ENCODE peak calls at places on chromosomes 7 and 10, in six cellular contexts. C, T, R, Z, D and O are unnamed samples.

GRCh38 chr7:81583882-81584533 is 185.8 kb downstream of the HGF start:
- DNase-seq in T (no peak), D (no peak), R (no peak), Z (no peak), C (no peak), O (no peak)

GRCh38 chr10:31274310-31274709 is 44.7 kb upstream of the ZEB1 start:
- DNase-seq in D (no peak), Z (no peak), R (no peak), T (no peak), C (no peak), O (no peak)

GRCh38 chr10:131702521-131703356 is 198.1 kb upstream of the PPP2R2D start:
- DNase-seq in R (no peak), C (peak; percentile 36), D (peak; percentile 24), Z (peak; percentile 2), T (no peak), O (no peak)

GRCh38 chr10:79376078-79376628 is 28.9 kb downstream of the PPIF start:
- DNase-seq in D (peak; percentile 14), C (no peak), R (no peak), Z (no peak), T (no peak), O (no peak)

GRCh38 chr10:74334221-74334620 is 183.2 kb downstream of the ADK start:
- DNase-seq in D (no peak), R (no peak), C (no peak), T (no peak), Z (no peak), O (no peak)

GRCh38 chr7:133197972-133198544 is 54.8 kb upstream of the EXOC4 start:
- DNase-seq in C (no peak), Z (no peak), R (no peak), D (no peak), T (no peak), O (no peak)

GRCh38 chr7:42856605-42856987 is 55.3 kb downstream of the C7orf25 start:
- DNase-seq in T (no peak), Z (no peak), R (no peak), D (no peak), C (no peak), O (no peak)

GRCh38 chr10:29408847-29409240 is 120.0 kb downstream of the LYZL1 start:
- DNase-seq in C (no peak), Z (no peak), R (no peak), D (no peak), T (no peak), O (no peak)

GRCh38 chr10:116891208-116891607 is 41.9 kb downstream of the ENO4 start:
- DNase-seq in R (no peak), T (peak; percentile 60), D (no peak), C (no peak), Z (peak; percentile 32), O (peak; percentile 65)

GRCh38 chr7:142863891-142864685 is 9.2 kb downstream of the EPHB6 start:
- DNase-seq in T (no peak), C (no peak), Z (no peak), D (no peak), R (no peak), O (no peak)

GRCh38 chr7:8638076-8638475 is 204.7 kb downstream of the NXPH1 start:
- DNase-seq in R (no peak), T (no peak), Z (no peak), D (no peak), C (no peak), O (no peak)

GRCh38 chr10:80413152-80413996 is 5.0 kb downstream of the PRXL2A start:
- DNase-seq in Z (no peak), C (no peak), R (no peak), T (no peak), D (no peak), O (peak; percentile 48)

GRCh38 chr7:129958643-129959479 is 6.1 kb upstream of the UBE2H start:
- DNase-seq in C (peak; percentile 85), D (no peak), T (peak; percentile 25), R (no peak), Z (no peak), O (peak; percentile 56)

GRCh38 chr7:69564454-69565417 is 33.5 kb upstream of the AUTS2 start:
- DNase-seq in R (no peak), Z (peak; percentile 19), D (peak; percentile 13), C (no peak), T (no peak), O (no peak)

GRCh38 chr7:24381919-24382505 is 98.0 kb downstream of the NPY start:
- DNase-seq in D (no peak), T (no peak), Z (no peak), R (no peak), C (no peak), O (peak; percentile 3)

GRCh38 chr7:35878356-35878755 is 77.5 kb downstream of the SEPTIN7 start:
- DNase-seq in T (no peak), D (no peak), R (no peak), C (no peak), Z (no peak), O (peak; percentile 7)

GRCh38 chr10:26438534-26439269 is 561 bp downstream of the APBB1IP start:
- DNase-seq in D (peak; percentile 42), T (peak; percentile 34), C (no peak), R (peak; percentile 68), Z (no peak), O (no peak)

GRCh38 chr10:15742831-15743230 is 23.1 kb upstream of the ITGA8 start:
- DNase-seq in T (no peak), D (no peak), Z (no peak), C (no peak), R (no peak), O (no peak)

GRCh38 chr10:15742102-15742501 is 22.4 kb upstream of the ITGA8 start:
- DNase-seq in D (no peak), C (no peak), Z (no peak), T (no peak), R (no peak), O (no peak)

GRCh38 chr10:15745748-15746147 is 26.0 kb upstream of the ITGA8 start:
- DNase-seq in T (peak; percentile 53), D (no peak), R (no peak), Z (no peak), C (no peak), O (no peak)

GRCh38 chr10:15743443-15743842 is 23.7 kb upstream of the ITGA8 start:
- DNase-seq in Z (no peak), T (no peak), C (no peak), D (no peak), R (no peak), O (no peak)

GRCh38 chr10:15744217-15744865 is 24.6 kb upstream of the ITGA8 start:
- DNase-seq in C (no peak), Z (no peak), R (no peak), T (no peak), D (peak; percentile 67), O (peak; percentile 45)
- TF ChIP-seq CTCF in C (peak; percentile 54), Z (peak; percentile 23), R (peak; percentile 34), T (peak; percentile 60), D (peak; percentile 82), O (peak; percentile 86)

GRCh38 chr10:96743988-96744585 is 23.8 kb upstream of the PIK3AP1 start:
- DNase-seq in T (no peak), D (no peak), Z (no peak), R (no peak), C (no peak), O (no peak)
- TF ChIP-seq CTCF in T (peak; percentile 45), D (peak; percentile 56), Z (no peak), R (no peak), C (peak; percentile 38), O (peak; percentile 61)

GRCh38 chr7:157358041-157358752 is 21.4 kb downstream of the DNAJB6 start:
- DNase-seq in C (no peak), R (no peak), D (no peak), Z (no peak), T (peak; percentile 45), O (no peak)
- TF ChIP-seq CTCF in C (no peak), R (no peak), D (peak; percentile 36), Z (no peak), T (no peak), O (no peak)

DNA sequence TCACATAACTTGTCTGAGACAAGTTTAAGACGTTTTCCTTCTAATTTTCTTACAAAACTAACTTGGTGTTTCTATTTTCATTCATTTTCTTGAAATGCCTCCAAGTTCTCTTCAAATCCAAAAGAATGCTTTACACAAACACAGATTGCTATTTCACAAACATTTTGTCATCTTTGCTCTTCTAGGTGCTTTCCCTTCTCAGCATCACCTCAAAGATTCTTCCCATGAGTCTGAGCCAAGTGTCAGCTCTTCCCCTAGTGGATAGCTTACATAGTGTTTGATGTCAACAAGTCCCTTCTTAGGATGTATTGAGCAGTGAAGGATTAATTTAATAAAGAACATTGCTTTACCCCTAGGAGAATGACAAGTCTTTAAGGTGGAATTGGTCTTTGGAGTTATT is 38.1 kb upstream of the SEMA3A start:
- DNase-seq in R (no peak), D (no peak), C (no peak), Z (no peak), T (no peak), O (peak; percentile 70)
- TF ChIP-seq CTCF in R (no peak), D (peak; percentile 49), C (no peak), Z (no peak), T (no peak), O (peak; percentile 62)

GRCh38 chr7:6448943-6449543 is 1.3 kb upstream of the DAGLB start:
- DNase-seq in D (no peak), R (no peak), C (no peak), T (no peak), Z (no peak), O (no peak)

GRCh38 chr7:6446977-6447588 is 671 bp downstream of the DAGLB start:
- DNase-seq in R (peak; percentile 84), C (peak; percentile 89), Z (peak; percentile 70), T (peak; percentile 45), D (peak; percentile 73), O (peak; percentile 85)

GRCh38 chr7:6444516-6445269 is 3.1 kb downstream of the DAGLB start:
- DNase-seq in T (no peak), R (no peak), D (no peak), Z (no peak), C (no peak), O (no peak)

GRCh38 chr7:6451224-6451705 is 3.5 kb upstream of the DAGLB start:
- DNase-seq in R (no peak), D (no peak), Z (no peak), C (no peak), T (no peak), O (no peak)

GRCh38 chr7:6447589-6448210 is at the start of gene DAGLB:
- DNase-seq in Z (peak; percentile 96), C (peak; percentile 89), T (peak; percentile 92), D (peak; percentile 92), R (peak; percentile 96), O (peak; percentile 87)
- TF ChIP-seq CTCF in Z (no peak), C (no peak), T (no peak), D (no peak), R (no peak), O (no peak)